ENCODE peak calls at places on chromosome 15, in ten cellular contexts. W, D, R, E, A, Y, Z, C, Q and S are unnamed samples.

GRCh38 chr15:45307230-45307924 is 55.3 kb downstream of the SLC28A2 start:
- DNase-seq in W (peak), D (peak), R (peak), E (peak), A (no peak), Y (no peak), Z (peak), C (peak), Q (peak), S (peak)

GRCh38 chr15:48682949-48683651 is 37.6 kb upstream of the FBN1 start:
- DNase-seq in W (peak), D (peak), R (no peak), E (peak), A (no peak), Y (no peak), Z (peak), C (peak), Q (peak), S (no peak)

GRCh38 chr15:83940136-83940535 is 286.2 kb downstream of the ADAMTSL3 start:
- DNase-seq in W (no peak), D (no peak), R (no peak), E (no peak), A (no peak), Y (no peak), Z (no peak), C (no peak), Q (no peak), S (no peak)

GRCh38 chr15:92903956-92904831 is 4.1 kb downstream of the CHD2 start:
- DNase-seq in W (peak), D (peak), R (peak), E (peak), A (peak), Y (peak), Z (peak), C (peak), Q (peak), S (peak)

GRCh38 chr15:53837263-53837662 is 77.8 kb upstream of the WDR72 start:
- DNase-seq in W (no peak), D (no peak), R (no peak), E (no peak), A (no peak), Y (no peak), Z (no peak), C (no peak), Q (no peak), S (no peak)

GRCh38 chr15:59339252-59339672 is 33.4 kb downstream of the MYO1E start:
- DNase-seq in W (no peak), D (peak), R (no peak), E (peak), A (no peak), Y (no peak), Z (peak), C (peak), Q (peak), S (no peak)

GRCh38 chr15:46091860-46092450 is 457.1 kb downstream of the SQOR start:
- DNase-seq in W (peak), D (peak), R (peak), E (peak), A (no peak), Y (peak), Z (no peak), C (peak), Q (peak), S (peak)

GRCh38 chr15:67187351-67187854 is 67.1 kb downstream of the AAGAB start:
- DNase-seq in W (no peak), D (no peak), R (no peak), E (no peak), A (no peak), Y (peak), Z (no peak), C (no peak), Q (no peak), S (no peak)

GRCh38 chr15:96336643-96337353 is 6.3 kb downstream of the NR2F2 start:
- DNase-seq in W (peak), D (peak), R (no peak), E (no peak), A (no peak), Y (no peak), Z (no peak), C (peak), Q (no peak), S (peak)

GRCh38 chr15:69576035-69576526 is 123.5 kb downstream of the RPLP1 start:
- DNase-seq in W (peak), D (no peak), R (peak), E (no peak), A (peak), Y (peak), Z (no peak), C (no peak), Q (no peak), S (peak)

GRCh38 chr15:72166716-72167417 is 30.7 kb downstream of the GRAMD2A start:
- DNase-seq in W (no peak), D (no peak), R (no peak), E (no peak), A (no peak), Y (no peak), Z (no peak), C (no peak), Q (no peak), S (no peak)

GRCh38 chr15:85404922-85405293 is 24.5 kb downstream of the AKAP13 start:
- DNase-seq in W (no peak), D (peak), R (no peak), E (no peak), A (no peak), Y (no peak), Z (no peak), C (peak), Q (no peak), S (peak)

GRCh38 chr15:55186331-55186730 is 10.4 kb downstream of the RSL24D1 start:
- DNase-seq in W (no peak), D (no peak), R (no peak), E (no peak), A (no peak), Y (no peak), Z (no peak), C (no peak), Q (no peak), S (no peak)

GRCh38 chr15:43232289-43232874 is 11.6 kb upstream of the EPB42 start:
- DNase-seq in W (no peak), D (no peak), R (no peak), E (no peak), A (no peak), Y (no peak), Z (no peak), C (peak), Q (no peak), S (no peak)

GRCh38 chr15:82313446-82313845 is 35.8 kb downstream of the GOLGA6L10 start:
- DNase-seq in W (no peak), D (no peak), R (no peak), E (no peak), A (no peak), Y (no peak), Z (no peak), C (no peak), Q (no peak), S (no peak)

GRCh38 chr15:80636675-80637074 is 58.4 kb upstream of the ABHD17C start:
- DNase-seq in W (no peak), D (no peak), R (no peak), E (no peak), A (no peak), Y (peak), Z (no peak), C (no peak), Q (no peak), S (peak)

GRCh38 chr15:33064878-33065277 is 129.6 kb downstream of the FMN1 start:
- DNase-seq in W (no peak), D (peak), R (no peak), E (peak), A (no peak), Y (no peak), Z (no peak), C (peak), Q (peak), S (no peak)

GRCh38 chr15:58473720-58474119 is 41.9 kb downstream of the LIPC start:
- DNase-seq in W (no peak), D (peak), R (no peak), E (peak), A (no peak), Y (no peak), Z (no peak), C (peak), Q (peak), S (no peak)

GRCh38 chr15:26805470-26805869 is 32.6 kb upstream of the GABRB3 start:
- DNase-seq in W (no peak), D (no peak), R (no peak), E (no peak), A (no peak), Y (no peak), Z (no peak), C (no peak), Q (no peak), S (no peak)

GRCh38 chr15:69591905-69592508 is 139.4 kb downstream of the RPLP1 start:
- DNase-seq in W (no peak), D (peak), R (no peak), E (no peak), A (no peak), Y (no peak), Z (no peak), C (no peak), Q (no peak), S (no peak)

GRCh38 chr15:100721758-100722550 is 119.6 kb downstream of the ASB7 start:
- DNase-seq in W (peak), D (peak), R (peak), E (peak), A (no peak), Y (peak), Z (peak), C (peak), Q (peak), S (no peak)

GRCh38 chr15:83626171-83626802 is 27.6 kb upstream of the ADAMTSL3 start:
- DNase-seq in W (peak), D (no peak), R (no peak), E (no peak), A (no peak), Y (no peak), Z (no peak), C (peak), Q (no peak), S (no peak)

GRCh38 chr15:89192771-89193170 is 28.6 kb downstream of the RLBP1 start:
- DNase-seq in W (no peak), D (no peak), R (no peak), E (no peak), A (no peak), Y (no peak), Z (no peak), C (no peak), Q (peak), S (no peak)

GRCh38 chr15:64013179-64014043 is 32.9 kb downstream of the DAPK2 start:
- DNase-seq in W (peak), D (no peak), R (no peak), E (no peak), A (no peak), Y (no peak), Z (no peak), C (no peak), Q (peak), S (peak)

GRCh38 chr15:65154720-65155119 is 21.1 kb upstream of the PDCD7 start:
- DNase-seq in W (no peak), D (no peak), R (no peak), E (no peak), A (no peak), Y (no peak), Z (no peak), C (no peak), Q (no peak), S (no peak)

GRCh38 chr15:80953001-80953952 is 36.3 kb downstream of the MESD start:
- DNase-seq in W (no peak), D (no peak), R (no peak), E (no peak), A (no peak), Y (no peak), Z (no peak), C (no peak), Q (no peak), S (no peak)

GRCh38 chr15:86165263-86166204 is 85.9 kb downstream of the AGBL1 start:
- DNase-seq in W (no peak), D (peak), R (no peak), E (no peak), A (no peak), Y (no peak), Z (no peak), C (no peak), Q (no peak), S (no peak)

GRCh38 chr15:93980149-93980911 is 251.0 kb upstream of the MCTP2 start:
- DNase-seq in W (no peak), D (no peak), R (peak), E (no peak), A (no peak), Y (no peak), Z (no peak), C (peak), Q (no peak), S (no peak)

GRCh38 chr15:61762682-61763081 is 297.6 kb downstream of the VPS13C start:
- DNase-seq in W (peak), D (no peak), R (no peak), E (no peak), A (no peak), Y (no peak), Z (no peak), C (no peak), Q (no peak), S (no peak)

GRCh38 chr15:70539409-70539808 is 223.9 kb downstream of the UACA start:
- DNase-seq in W (no peak), D (no peak), R (no peak), E (no peak), A (no peak), Y (no peak), Z (no peak), C (no peak), Q (no peak), S (no peak)